ENCODE peak calls at places on chromosomes 11 and 22, in ten cellular contexts. One of them, this sample, is unnamed.

GRCh38 chr11:85827768-85828639 is 17.1 kb upstream of the SYTL2 start:
- DNase-seq in colonic mucosa: no peak
- DNase-seq in MCF 10A: peak; percentile 58
- DNase-seq in astrocyte of the cerebellum: peak; percentile 80
- DNase-seq in HFF-Myc: peak; percentile 66
- DNase-seq in fibroblast of pulmonary artery: peak; percentile 75
- DNase-seq in mammary epithelial cell: peak; percentile 83
- DNase-seq in coronary artery: no peak
- DNase-seq in neural crest cell: no peak
- DNase-seq in GM06990: no peak
- DNase-seq in this sample: no peak

GRCh38 chr11:65606876-65607613 is 7.0 kb downstream of the MAP3K11 start:
- DNase-seq in fibroblast of pulmonary artery: peak; percentile 96
- DNase-seq in coronary artery: peak; percentile 98
- DNase-seq in neural crest cell: peak; percentile 78
- DNase-seq in GM06990: no peak
- DNase-seq in MCF 10A: no peak
- DNase-seq in HFF-Myc: peak; percentile 88
- DNase-seq in colonic mucosa: peak; percentile 95
- DNase-seq in astrocyte of the cerebellum: peak; percentile 89
- DNase-seq in mammary epithelial cell: peak; percentile 43
- DNase-seq in this sample: peak; percentile 94

GRCh38 chr11:30617762-30618161 is 31.6 kb upstream of the MPPED2 start:
- DNase-seq in MCF 10A: no peak
- DNase-seq in GM06990: no peak
- DNase-seq in astrocyte of the cerebellum: no peak
- DNase-seq in HFF-Myc: no peak
- DNase-seq in mammary epithelial cell: no peak
- DNase-seq in fibroblast of pulmonary artery: no peak
- DNase-seq in coronary artery: no peak
- DNase-seq in neural crest cell: no peak
- DNase-seq in colonic mucosa: no peak
- DNase-seq in this sample: no peak

GRCh38 chr11:40434941-40435340 is 1024.5 kb downstream of the LRRC4C start:
- DNase-seq in colonic mucosa: no peak
- DNase-seq in neural crest cell: no peak
- DNase-seq in fibroblast of pulmonary artery: no peak
- DNase-seq in HFF-Myc: no peak
- DNase-seq in mammary epithelial cell: no peak
- DNase-seq in astrocyte of the cerebellum: no peak
- DNase-seq in GM06990: no peak
- DNase-seq in MCF 10A: no peak
- DNase-seq in coronary artery: no peak
- DNase-seq in this sample: no peak

GRCh38 chr11:43984519-43985385 is 42.3 kb downstream of the C11orf96 start:
- DNase-seq in mammary epithelial cell: no peak
- DNase-seq in colonic mucosa: no peak
- DNase-seq in neural crest cell: no peak
- DNase-seq in MCF 10A: no peak
- DNase-seq in astrocyte of the cerebellum: no peak
- DNase-seq in coronary artery: peak; percentile 70
- DNase-seq in HFF-Myc: no peak
- DNase-seq in GM06990: no peak
- DNase-seq in fibroblast of pulmonary artery: no peak
- DNase-seq in this sample: no peak

GRCh38 chr22:46674906-46675305 is 54.7 kb downstream of the GRAMD4 start:
- DNase-seq in astrocyte of the cerebellum: no peak
- DNase-seq in colonic mucosa: no peak
- DNase-seq in GM06990: no peak
- DNase-seq in MCF 10A: no peak
- DNase-seq in neural crest cell: no peak
- DNase-seq in fibroblast of pulmonary artery: no peak
- DNase-seq in HFF-Myc: no peak
- DNase-seq in mammary epithelial cell: no peak
- DNase-seq in coronary artery: no peak
- DNase-seq in this sample: no peak

GRCh38 chr11:16791494-16791961 is 53.1 kb downstream of the C11orf58 start:
- DNase-seq in HFF-Myc: peak; percentile 81
- DNase-seq in MCF 10A: peak; percentile 84
- DNase-seq in mammary epithelial cell: peak; percentile 87
- DNase-seq in colonic mucosa: no peak
- DNase-seq in coronary artery: no peak
- DNase-seq in GM06990: no peak
- DNase-seq in fibroblast of pulmonary artery: peak; percentile 97
- DNase-seq in neural crest cell: no peak
- DNase-seq in astrocyte of the cerebellum: peak; percentile 91
- DNase-seq in this sample: no peak

GRCh38 chr11:130728185-130729160 is 187.8 kb downstream of the SNX19 start:
- DNase-seq in coronary artery: no peak
- DNase-seq in MCF 10A: peak; percentile 29
- DNase-seq in colonic mucosa: no peak
- DNase-seq in fibroblast of pulmonary artery: no peak
- DNase-seq in GM06990: no peak
- DNase-seq in HFF-Myc: no peak
- DNase-seq in neural crest cell: no peak
- DNase-seq in mammary epithelial cell: peak; percentile 53
- DNase-seq in astrocyte of the cerebellum: no peak
- DNase-seq in this sample: no peak

GRCh38 chr22:50260434-50260800 is 1.1 kb downstream of the MAPK12 start:
- DNase-seq in mammary epithelial cell: no peak
- DNase-seq in coronary artery: no peak
- DNase-seq in MCF 10A: no peak
- DNase-seq in colonic mucosa: no peak
- DNase-seq in astrocyte of the cerebellum: no peak
- DNase-seq in neural crest cell: no peak
- DNase-seq in GM06990: no peak
- DNase-seq in HFF-Myc: no peak
- DNase-seq in fibroblast of pulmonary artery: no peak
- DNase-seq in this sample: no peak

GRCh38 chr11:120331301-120331966 is 4.8 kb upstream of the ARHGEF12 start:
- DNase-seq in colonic mucosa: no peak
- DNase-seq in MCF 10A: peak; percentile 69
- DNase-seq in mammary epithelial cell: peak; percentile 77
- DNase-seq in HFF-Myc: peak; percentile 69
- DNase-seq in GM06990: no peak
- DNase-seq in neural crest cell: no peak
- DNase-seq in fibroblast of pulmonary artery: peak; percentile 83
- DNase-seq in astrocyte of the cerebellum: peak; percentile 68
- DNase-seq in coronary artery: no peak
- DNase-seq in this sample: no peak

GRCh38 chr11:9386086-9386485 is 1.6 kb downstream of the IPO7 start:
- DNase-seq in GM06990: no peak
- DNase-seq in fibroblast of pulmonary artery: no peak
- DNase-seq in neural crest cell: no peak
- DNase-seq in mammary epithelial cell: no peak
- DNase-seq in HFF-Myc: no peak
- DNase-seq in astrocyte of the cerebellum: no peak
- DNase-seq in colonic mucosa: no peak
- DNase-seq in coronary artery: no peak
- DNase-seq in MCF 10A: no peak
- DNase-seq in this sample: no peak

GRCh38 chr11:9384535-9385287 is at the start of gene IPO7:
- DNase-seq in neural crest cell: peak; percentile 84
- DNase-seq in GM06990: peak; percentile 90
- DNase-seq in HFF-Myc: peak; percentile 72
- DNase-seq in mammary epithelial cell: peak; percentile 89
- DNase-seq in astrocyte of the cerebellum: peak; percentile 76
- DNase-seq in fibroblast of pulmonary artery: peak; percentile 92
- DNase-seq in coronary artery: peak; percentile 94
- DNase-seq in colonic mucosa: peak; percentile 92
- DNase-seq in MCF 10A: peak; percentile 92
- DNase-seq in this sample: peak; percentile 89

GRCh38 chr11:9380773-9381172 is 3.7 kb upstream of the IPO7 start:
- DNase-seq in mammary epithelial cell: no peak
- DNase-seq in neural crest cell: no peak
- DNase-seq in coronary artery: no peak
- DNase-seq in fibroblast of pulmonary artery: no peak
- DNase-seq in colonic mucosa: no peak
- DNase-seq in MCF 10A: no peak
- DNase-seq in astrocyte of the cerebellum: no peak
- DNase-seq in HFF-Myc: no peak
- DNase-seq in GM06990: no peak
- DNase-seq in this sample: no peak

GRCh38 chr11:9386901-9387300 is 2.4 kb downstream of the IPO7 start:
- DNase-seq in GM06990: no peak
- DNase-seq in MCF 10A: no peak
- DNase-seq in mammary epithelial cell: no peak
- DNase-seq in neural crest cell: no peak
- DNase-seq in HFF-Myc: no peak
- DNase-seq in colonic mucosa: no peak
- DNase-seq in coronary artery: no peak
- DNase-seq in fibroblast of pulmonary artery: no peak
- DNase-seq in astrocyte of the cerebellum: no peak
- DNase-seq in this sample: no peak

DNA sequence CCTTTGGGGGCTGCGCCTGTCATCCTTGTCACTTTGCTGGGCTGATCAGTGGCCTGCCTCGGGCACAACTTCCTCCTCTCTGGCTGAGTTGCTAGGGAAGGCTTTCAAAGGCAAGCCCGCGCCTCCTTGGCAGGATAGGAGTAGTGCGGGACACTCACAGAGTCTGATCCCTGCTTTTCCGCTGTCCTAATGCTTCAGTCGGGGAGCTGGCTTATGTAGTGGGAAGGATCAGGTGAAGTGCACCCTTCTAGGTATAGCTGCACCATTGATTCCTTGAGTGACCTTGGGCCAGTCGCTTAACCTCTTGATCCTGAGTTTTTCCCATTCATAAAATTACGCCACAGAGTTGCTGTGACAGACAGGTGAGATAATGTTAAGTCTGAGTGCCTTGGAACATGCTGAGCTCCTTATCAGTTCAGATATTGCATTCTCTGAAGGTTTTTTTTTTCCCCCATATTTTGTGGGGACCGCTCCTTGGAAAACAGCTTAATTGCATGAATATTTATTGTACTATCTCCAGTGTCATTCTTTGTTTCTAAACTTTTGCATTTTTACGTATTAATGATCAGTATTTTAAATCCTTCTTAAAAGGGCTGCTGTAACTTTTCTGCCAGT is 943 bp downstream of the IPO7 start:
- DNase-seq in GM06990: no peak
- DNase-seq in astrocyte of the cerebellum: peak; percentile 5
- DNase-seq in HFF-Myc: no peak
- DNase-seq in mammary epithelial cell: no peak
- DNase-seq in neural crest cell: no peak
- DNase-seq in MCF 10A: no peak
- DNase-seq in colonic mucosa: no peak
- DNase-seq in coronary artery: no peak
- DNase-seq in fibroblast of pulmonary artery: no peak
- DNase-seq in this sample: no peak
- TF ChIP-seq CTCF in GM06990: no peak
- TF ChIP-seq CTCF in astrocyte of the cerebellum: no peak
- TF ChIP-seq CTCF in HFF-Myc: no peak
- TF ChIP-seq CTCF in mammary epithelial cell: no peak
- TF ChIP-seq CTCF in neural crest cell: no peak
- TF ChIP-seq CTCF in MCF 10A: no peak
- TF ChIP-seq CTCF in colonic mucosa: no peak
- TF ChIP-seq CTCF in coronary artery: no peak
- TF ChIP-seq CTCF in fibroblast of pulmonary artery: no peak
- TF ChIP-seq CTCF in this sample: no peak

GRCh38 chr11:13837286-13837685 is 125.2 kb upstream of the SPON1 start:
- DNase-seq in astrocyte of the cerebellum: peak; percentile 35
- DNase-seq in neural crest cell: no peak
- DNase-seq in MCF 10A: peak; percentile 81
- DNase-seq in fibroblast of pulmonary artery: no peak
- DNase-seq in mammary epithelial cell: peak; percentile 96
- DNase-seq in colonic mucosa: no peak
- DNase-seq in coronary artery: no peak
- DNase-seq in GM06990: no peak
- DNase-seq in HFF-Myc: no peak
- DNase-seq in this sample: no peak

GRCh38 chr11:13836666-13837065 is 125.9 kb upstream of the SPON1 start:
- DNase-seq in fibroblast of pulmonary artery: no peak
- DNase-seq in MCF 10A: no peak
- DNase-seq in colonic mucosa: no peak
- DNase-seq in coronary artery: no peak
- DNase-seq in neural crest cell: no peak
- DNase-seq in GM06990: no peak
- DNase-seq in HFF-Myc: no peak
- DNase-seq in astrocyte of the cerebellum: no peak
- DNase-seq in mammary epithelial cell: no peak
- DNase-seq in this sample: no peak

GRCh38 chr11:13831707-13832106 is 130.8 kb upstream of the SPON1 start:
- DNase-seq in neural crest cell: no peak
- DNase-seq in GM06990: no peak
- DNase-seq in mammary epithelial cell: peak; percentile 19
- DNase-seq in MCF 10A: no peak
- DNase-seq in colonic mucosa: no peak
- DNase-seq in fibroblast of pulmonary artery: no peak
- DNase-seq in coronary artery: no peak
- DNase-seq in astrocyte of the cerebellum: peak; percentile 6
- DNase-seq in HFF-Myc: no peak
- DNase-seq in this sample: no peak

GRCh38 chr11:13834463-13834862 is 128.1 kb upstream of the SPON1 start:
- DNase-seq in astrocyte of the cerebellum: no peak
- DNase-seq in HFF-Myc: no peak
- DNase-seq in MCF 10A: no peak
- DNase-seq in colonic mucosa: no peak
- DNase-seq in neural crest cell: peak; percentile 34
- DNase-seq in fibroblast of pulmonary artery: no peak
- DNase-seq in GM06990: no peak
- DNase-seq in mammary epithelial cell: no peak
- DNase-seq in coronary artery: no peak
- DNase-seq in this sample: peak; percentile 47
- TF ChIP-seq CTCF in astrocyte of the cerebellum: peak; percentile 34
- TF ChIP-seq CTCF in HFF-Myc: peak; percentile 50
- TF ChIP-seq CTCF in MCF 10A: peak; percentile 30
- TF ChIP-seq CTCF in colonic mucosa: no peak
- TF ChIP-seq CTCF in neural crest cell: peak; percentile 56
- TF ChIP-seq CTCF in fibroblast of pulmonary artery: peak; percentile 31
- TF ChIP-seq CTCF in GM06990: peak; percentile 29
- TF ChIP-seq CTCF in mammary epithelial cell: peak; percentile 39
- TF ChIP-seq CTCF in coronary artery: no peak
- TF ChIP-seq CTCF in this sample: peak; percentile 72

DNA sequence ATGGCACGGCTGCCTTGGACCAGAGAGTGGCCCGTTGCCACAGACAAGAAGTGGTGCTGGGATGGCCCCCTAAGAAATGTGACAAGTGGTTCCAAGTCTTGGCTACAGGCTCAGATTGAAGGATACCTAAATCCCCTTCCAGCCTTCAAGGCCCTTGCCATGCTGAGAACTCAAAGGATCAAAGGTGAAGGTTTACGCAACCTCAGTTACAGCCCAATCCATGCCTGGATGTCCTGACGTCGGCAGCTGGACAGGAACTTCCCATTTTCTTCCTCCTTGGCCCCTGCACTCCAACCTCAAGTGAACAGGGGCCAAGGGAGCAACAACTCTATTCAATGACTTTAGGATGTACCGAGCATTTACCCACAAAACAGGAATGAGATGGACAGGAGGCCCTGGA is 95.4 kb downstream of the DHCR7 start:
- DNase-seq in fibroblast of pulmonary artery: no peak
- DNase-seq in HFF-Myc: no peak
- DNase-seq in MCF 10A: no peak
- DNase-seq in mammary epithelial cell: no peak
- DNase-seq in coronary artery: no peak
- DNase-seq in GM06990: no peak
- DNase-seq in astrocyte of the cerebellum: no peak
- DNase-seq in colonic mucosa: no peak
- DNase-seq in neural crest cell: no peak
- DNase-seq in this sample: no peak
- TF ChIP-seq CTCF in fibroblast of pulmonary artery: no peak
- TF ChIP-seq CTCF in HFF-Myc: no peak
- TF ChIP-seq CTCF in MCF 10A: no peak
- TF ChIP-seq CTCF in mammary epithelial cell: no peak
- TF ChIP-seq CTCF in coronary artery: no peak
- TF ChIP-seq CTCF in GM06990: no peak
- TF ChIP-seq CTCF in astrocyte of the cerebellum: no peak
- TF ChIP-seq CTCF in colonic mucosa: no peak
- TF ChIP-seq CTCF in neural crest cell: no peak
- TF ChIP-seq CTCF in this sample: no peak

GRCh38 chr11:69943066-69943465 is 123.8 kb upstream of the FGF3 start:
- DNase-seq in colonic mucosa: no peak
- DNase-seq in coronary artery: no peak
- DNase-seq in mammary epithelial cell: peak; percentile 26
- DNase-seq in GM06990: no peak
- DNase-seq in neural crest cell: no peak
- DNase-seq in HFF-Myc: no peak
- DNase-seq in astrocyte of the cerebellum: no peak
- DNase-seq in fibroblast of pulmonary artery: no peak
- DNase-seq in MCF 10A: peak; percentile 31
- DNase-seq in this sample: no peak
- TF ChIP-seq CTCF in colonic mucosa: no peak
- TF ChIP-seq CTCF in coronary artery: no peak
- TF ChIP-seq CTCF in mammary epithelial cell: no peak
- TF ChIP-seq CTCF in GM06990: peak; percentile 18
- TF ChIP-seq CTCF in neural crest cell: no peak
- TF ChIP-seq CTCF in HFF-Myc: no peak
- TF ChIP-seq CTCF in astrocyte of the cerebellum: no peak
- TF ChIP-seq CTCF in fibroblast of pulmonary artery: no peak
- TF ChIP-seq CTCF in MCF 10A: peak; percentile 18
- TF ChIP-seq CTCF in this sample: no peak

This sample was measured in glutamatergic neuron.